ENCODE peak calls at places on chromosome 9, in four cellular contexts. M is cardiac muscle cell, Q is BJ, P is heart left ventricle. Z is an unnamed sample.

GRCh38 chr9:109244179-109245132 is 76.4 kb downstream of the EPB41L4B start:
- DNase-seq in M (peak; percentile 78), Q (no peak), P (peak; percentile 42), Z (peak; percentile 71)

GRCh38 chr9:113269871-113270270 is 5.5 kb downstream of the CDC26 start:
- DNase-seq in M (no peak), Q (no peak), P (no peak), Z (no peak)

GRCh38 chr9:83649515-83649914 is 26.6 kb downstream of the IDNK start:
- DNase-seq in M (no peak), Q (no peak), P (no peak), Z (no peak)

GRCh38 chr9:123686131-123686848 is 243.6 kb downstream of the DENND1A start:
- DNase-seq in M (peak; percentile 60), Q (no peak), P (peak; percentile 17), Z (no peak)

GRCh38 chr9:2597483-2597882 is 24.1 kb upstream of the VLDLR start:
- DNase-seq in M (peak; percentile 43), Q (no peak), P (no peak), Z (no peak)

GRCh38 chr9:104906441-104907277 is 21.3 kb downstream of the ABCA1 start:
- DNase-seq in M (peak; percentile 84), Q (no peak), P (no peak), Z (no peak)

GRCh38 chr9:82988488-82988887 is 74.5 kb downstream of the RASEF start:
- DNase-seq in M (no peak), Q (no peak), P (no peak), Z (no peak)

GRCh38 chr9:76215066-76215465 is 179.2 kb downstream of the RFK start:
- DNase-seq in M (peak; percentile 52), Q (peak; percentile 82), P (no peak), Z (no peak)

GRCh38 chr9:111566234-111566633 is 33.2 kb downstream of the PTGR1 start:
- DNase-seq in M (peak; percentile 52), Q (no peak), P (peak; percentile 32), Z (no peak)

GRCh38 chr9:70481471-70481870 is 67.0 kb upstream of the KLF9 start:
- DNase-seq in M (no peak), Q (no peak), P (no peak), Z (no peak)

GRCh38 chr9:38685535-38685934 is 34.4 kb downstream of the FAM240B start:
- DNase-seq in M (no peak), Q (no peak), P (no peak), Z (no peak)

GRCh38 chr9:35553670-35554543 is 51.2 kb upstream of the TESK1 start:
- DNase-seq in M (peak; percentile 88), Q (no peak), P (peak; percentile 74), Z (peak; percentile 51)

GRCh38 chr9:117771162-117771561 is 67.0 kb downstream of the TLR4 start:
- DNase-seq in M (no peak), Q (no peak), P (no peak), Z (no peak)

GRCh38 chr9:93963969-93964368 is 8.8 kb upstream of the BARX1 start:
- DNase-seq in M (no peak), Q (no peak), P (no peak), Z (no peak)

GRCh38 chr9:35863583-35863982 is 6.6 kb downstream of the OR13J1 start:
- DNase-seq in M (no peak), Q (no peak), P (no peak), Z (no peak)

GRCh38 chr9:130817862-130818261 is 17.2 kb upstream of the ABL1 start:
- DNase-seq in M (no peak), Q (no peak), P (no peak), Z (no peak)

GRCh38 chr9:21294325-21294724 is 10.8 kb downstream of the IFNA5 start:
- DNase-seq in M (no peak), Q (no peak), P (no peak), Z (peak; percentile 42)

GRCh38 chr9:122213589-122214413 is 15.0 kb downstream of the LHX6 start:
- DNase-seq in M (no peak), Q (no peak), P (no peak), Z (no peak)

GRCh38 chr9:113988385-113988784 is 89.7 kb downstream of the AMBP start:
- DNase-seq in M (no peak), Q (no peak), P (no peak), Z (no peak)

GRCh38 chr9:615756-616155 is 225.7 kb upstream of the DMRT1 start:
- DNase-seq in M (no peak), Q (no peak), P (no peak), Z (no peak)

GRCh38 chr9:76516350-76516749 is 57.4 kb downstream of the GCNT1 start:
- DNase-seq in M (no peak), Q (no peak), P (no peak), Z (no peak)

GRCh38 chr9:21677834-21678233 is 124.6 kb upstream of the MTAP start:
- DNase-seq in M (peak; percentile 58), Q (peak; percentile 75), P (no peak), Z (peak; percentile 99)

DNA sequence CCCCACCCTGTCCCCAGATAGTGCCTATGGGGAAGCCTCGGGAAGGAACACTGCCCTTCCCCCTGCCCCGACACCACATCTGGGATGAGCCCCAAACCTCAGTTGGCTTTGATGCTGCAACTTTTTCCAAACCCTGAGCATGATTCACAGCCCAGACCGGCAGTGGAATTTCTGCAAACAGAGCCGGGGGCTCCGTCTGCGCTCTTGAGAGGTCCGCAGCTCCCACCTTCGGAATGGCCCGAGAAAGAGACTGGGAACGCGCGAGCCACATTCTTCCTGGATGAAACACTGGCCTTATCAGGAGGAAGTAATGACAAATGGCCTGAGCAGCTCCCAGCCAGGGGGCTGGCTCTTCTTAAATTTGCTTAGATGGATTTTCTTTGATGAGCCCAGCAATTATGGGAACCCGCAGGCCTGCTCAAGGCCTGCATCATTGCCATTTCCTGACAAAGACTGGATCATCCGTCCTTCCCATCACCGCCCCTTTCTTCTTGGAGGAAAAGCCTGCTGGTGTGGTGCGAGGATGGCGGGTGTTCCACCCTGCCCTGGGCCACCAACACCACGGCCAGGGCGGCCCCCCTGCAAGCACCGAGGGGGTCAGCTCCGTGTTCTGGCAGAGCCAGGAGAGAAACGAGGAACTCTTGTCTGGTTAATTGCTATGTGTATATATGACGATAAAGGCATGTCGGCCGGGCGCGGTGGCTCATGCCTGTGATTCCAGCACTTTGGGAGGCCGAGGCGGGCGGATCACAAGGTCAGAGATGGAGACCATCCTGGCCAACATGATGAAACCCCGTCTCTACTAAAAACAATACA is 38.8 kb upstream of the COL5A1 start:
- DNase-seq in M (peak; percentile 99), Q (peak; percentile 99), P (peak; percentile 41), Z (no peak)
- H3K4me3 ChIP-seq in M (no peak overlapping the region), Q (no peak overlapping the region), P (no peak overlapping the region), Z (no peak overlapping the region)

DNA sequence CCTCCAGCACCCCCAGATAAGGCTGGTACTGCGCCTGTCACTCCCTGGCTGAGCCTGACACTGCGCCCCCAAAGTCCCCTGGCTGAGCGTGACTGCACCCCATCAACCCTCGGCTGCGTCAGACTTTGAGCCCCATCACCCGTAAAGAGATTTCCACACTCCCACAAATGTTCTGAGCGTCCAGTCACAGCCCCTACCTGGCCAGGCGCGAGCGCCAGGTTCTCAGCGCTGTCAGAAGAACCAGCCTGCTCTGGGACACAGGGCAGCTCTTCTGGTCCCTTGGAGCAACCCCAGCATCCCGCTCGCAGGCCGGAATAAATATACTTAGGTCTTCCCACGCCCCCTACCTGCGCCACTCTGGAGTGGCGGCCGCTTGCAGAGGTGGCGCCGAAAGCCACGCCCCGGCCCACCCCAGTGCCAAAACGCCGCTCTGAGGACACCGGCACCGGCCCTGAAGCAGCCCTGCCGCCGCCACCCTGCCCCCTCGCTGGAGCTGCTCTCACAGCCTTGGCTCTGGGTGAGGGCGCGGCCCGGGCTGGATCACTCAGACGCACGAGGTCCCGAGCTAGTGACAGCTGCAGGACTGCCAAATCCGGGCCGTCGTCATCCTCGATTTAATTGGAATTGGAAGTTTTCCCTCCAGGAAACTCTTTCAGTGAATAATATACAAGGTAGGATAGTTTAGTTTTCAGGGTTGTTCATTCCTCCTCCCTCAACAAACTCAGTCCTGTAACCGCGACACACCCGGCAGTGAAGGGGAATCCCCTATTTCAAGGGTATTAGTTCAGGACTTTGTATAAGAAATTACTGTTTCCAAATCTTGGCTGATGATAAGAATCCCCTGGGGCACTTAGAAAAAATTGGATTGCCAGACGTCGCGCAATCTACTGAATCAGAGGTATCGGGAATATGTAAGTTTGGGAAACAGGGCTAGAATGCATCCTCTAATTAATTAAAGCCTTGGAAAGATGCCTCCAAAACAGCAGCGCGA is 1.2 kb upstream of the CEMIP2 start:
- DNase-seq in M (peak; percentile 43), Q (peak; percentile 18), P (peak; percentile 74), Z (no peak)
- TF ChIP-seq CTCF in M (no peak), Q (peak; percentile 16), P (peak; percentile 27), Z (peak; percentile 47)

GRCh38 chr9:14317667-14318255 is 3.8 kb upstream of the NFIB start:
- DNase-seq in M (no peak), Q (no peak), P (no peak), Z (no peak)
- H3K4me3 ChIP-seq in M (no peak overlapping the region), Q (no peak overlapping the region), P (peak overlapping the region; percentile 83), Z (peak overlapping the region; percentile 3)

GRCh38 chr9:88308831-88309230 is 79.4 kb upstream of the SPIN1 start:
- DNase-seq in M (no peak), Q (no peak), P (no peak), Z (no peak)

GRCh38 chr9:88310310-88310980 is 77.8 kb upstream of the SPIN1 start:
- DNase-seq in M (peak; percentile 66), Q (no peak), P (no peak), Z (no peak)

GRCh38 chr9:88312517-88313103 is 75.6 kb upstream of the SPIN1 start:
- DNase-seq in M (no peak), Q (no peak), P (no peak), Z (no peak)

GRCh38 chr9:88312070-88312469 is 76.2 kb upstream of the SPIN1 start:
- DNase-seq in M (no peak), Q (no peak), P (no peak), Z (no peak)

GRCh38 chr9:88313364-88314220 is 74.7 kb upstream of the SPIN1 start:
- DNase-seq in M (no peak), Q (no peak), P (no peak), Z (no peak)
- TF ChIP-seq CTCF in M (no peak), Q (no peak), P (no peak), Z (no peak)

GRCh38 chr9:137267933-137268355 is 9.6 kb upstream of the TOR4A start:
- DNase-seq in M (no peak), Q (no peak), P (peak; percentile 7), Z (no peak)

GRCh38 chr9:137266589-137267453 is 10.7 kb upstream of the TOR4A start:
- DNase-seq in M (no peak), Q (no peak), P (peak; percentile 7), Z (no peak)

GRCh38 chr9:137270929-137271695 is 6.4 kb upstream of the TOR4A start:
- DNase-seq in M (no peak), Q (no peak), P (peak; percentile 18), Z (no peak)

GRCh38 chr9:137269231-137269772 is 8.2 kb upstream of the TOR4A start:
- DNase-seq in M (no peak), Q (peak; percentile 51), P (peak; percentile 61), Z (no peak)

GRCh38 chr9:137268538-137269201 is 8.9 kb upstream of the TOR4A start:
- DNase-seq in M (no peak), Q (no peak), P (peak; percentile 54), Z (no peak)
- H3K4me3 ChIP-seq in M (no peak overlapping the region), Q (no peak overlapping the region), P (peak overlapping the region; percentile 30), Z (no peak overlapping the region)

GRCh38 chr9:135440620-135441019 is 39.0 kb upstream of the PPP1R26 start:
- DNase-seq in M (no peak), Q (no peak), P (no peak), Z (no peak)
- TF ChIP-seq CTCF in M (peak; percentile 19), Q (no peak), P (no peak), Z (peak; percentile 55)

Z was measured in Panc1.